ENCODE peak calls at places on chromosomes 12 and 14, in nine cellular contexts. H, K, Y, N, E, B, T, V and U are unnamed samples.

GRCh38 chr12:120468271-120468845 is 1.2 kb downstream of the SRSF9 start:
- DNase-seq in H (no peak), K (peak; percentile 76), Y (peak; percentile 49), N (peak; percentile 15), E (peak; percentile 25), B (peak; percentile 69), T (peak; percentile 59), V (peak; percentile 71), U (peak; percentile 46)

GRCh38 chr14:92341791-92342190 is 18.8 kb downstream of the SLC24A4 start:
- DNase-seq in H (no peak), K (no peak), Y (no peak), N (no peak), E (no peak), B (no peak), T (no peak), V (no peak), U (no peak)

GRCh38 chr12:99099786-99100185 is 454.7 kb downstream of the APAF1 start:
- DNase-seq in H (no peak), K (no peak), Y (no peak), N (no peak), E (no peak), B (no peak), T (no peak), V (no peak), U (no peak)

GRCh38 chr14:104117341-104118005 is 20.9 kb upstream of the KIF26A start:
- DNase-seq in H (no peak), K (no peak), Y (no peak), N (no peak), E (no peak), B (no peak), T (no peak), V (no peak), U (no peak)

GRCh38 chr14:29348504-29348903 is 579.1 kb downstream of the PRKD1 start:
- DNase-seq in H (no peak), K (no peak), Y (no peak), N (no peak), E (no peak), B (peak; percentile 12), T (no peak), V (peak; percentile 8), U (peak; percentile 11)

GRCh38 chr12:13152756-13153155 is 43.8 kb upstream of the EMP1 start:
- DNase-seq in H (no peak), K (no peak), Y (no peak), N (no peak), E (no peak), B (no peak), T (no peak), V (no peak), U (no peak)

GRCh38 chr14:52112336-52113018 is 43.6 kb upstream of the NID2 start:
- DNase-seq in H (no peak), K (peak; percentile 47), Y (no peak), N (no peak), E (no peak), B (peak; percentile 56), T (no peak), V (peak; percentile 39), U (peak; percentile 83)

GRCh38 chr14:72643317-72643801 is 250.5 kb downstream of the DPF3 start:
- DNase-seq in H (peak; percentile 29), K (peak; percentile 97), Y (peak; percentile 57), N (no peak), E (no peak), B (peak; percentile 97), T (no peak), V (peak; percentile 96), U (peak; percentile 95)

GRCh38 chr12:43728117-43728516 is 30.5 kb downstream of the PUS7L start:
- DNase-seq in H (no peak), K (no peak), Y (no peak), N (no peak), E (no peak), B (peak; percentile 32), T (no peak), V (peak; percentile 33), U (no peak)

GRCh38 chr14:97218713-97219355 is 421.7 kb downstream of the VRK1 start:
- DNase-seq in H (no peak), K (no peak), Y (peak; percentile 16), N (no peak), E (peak; percentile 43), B (no peak), T (peak; percentile 59), V (no peak), U (no peak)

GRCh38 chr12:29591140-29592020 is 93.9 kb upstream of the OVCH1 start:
- DNase-seq in H (no peak), K (peak; percentile 86), Y (peak; percentile 35), N (peak; percentile 34), E (peak; percentile 25), B (peak; percentile 62), T (peak; percentile 57), V (peak; percentile 41), U (no peak)

DNA sequence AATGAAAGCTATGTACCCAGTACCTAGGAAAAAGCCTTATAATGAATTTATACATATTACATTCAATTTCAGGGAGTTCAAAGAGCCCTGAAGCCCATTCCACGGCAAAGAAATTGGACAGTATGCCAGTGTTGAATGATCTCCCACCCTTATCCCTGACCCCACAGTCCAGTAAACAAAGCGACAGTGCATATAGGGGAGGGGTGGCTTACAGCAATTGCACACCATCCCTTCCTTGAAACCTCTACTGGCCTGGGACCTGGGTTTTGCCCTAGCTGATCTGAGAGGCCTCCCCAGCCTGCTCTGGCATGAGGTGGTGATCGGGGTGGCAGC is 17.3 kb upstream of the RND1 start:
- DNase-seq in H (no peak), K (no peak), Y (no peak), N (no peak), E (no peak), B (no peak), T (no peak), V (no peak), U (no peak)
- TF ChIP-seq CTCF in H (no peak), K (no peak), Y (no peak), N (no peak), E (no peak), B (no peak), T (no peak), V (no peak), U (no peak)

GRCh38 chr12:18861287-18861858 is 123.5 kb downstream of the CAPZA3 start:
- DNase-seq in H (no peak), K (peak; percentile 68), Y (peak; percentile 21), N (no peak), E (no peak), B (peak; percentile 56), T (no peak), V (peak; percentile 65), U (no peak)
- TF ChIP-seq CTCF in H (peak; percentile 61), K (peak; percentile 59), Y (peak; percentile 51), N (peak; percentile 47), E (peak; percentile 81), B (peak; percentile 43), T (peak; percentile 50), V (peak; percentile 58), U (peak; percentile 81)

GRCh38 chr14:22164616-22165015 is 424.4 kb downstream of the DAD1 start:
- DNase-seq in H (no peak), K (peak; percentile 11), Y (no peak), N (no peak), E (no peak), B (no peak), T (no peak), V (no peak), U (no peak)

GRCh38 chr14:22163051-22163450 is 426.0 kb downstream of the DAD1 start:
- DNase-seq in H (no peak), K (peak; percentile 58), Y (peak; percentile 38), N (no peak), E (no peak), B (no peak), T (peak; percentile 19), V (peak; percentile 42), U (no peak)

GRCh38 chr14:22168092-22168955 is 420.7 kb downstream of the DAD1 start:
- DNase-seq in H (no peak), K (peak; percentile 65), Y (no peak), N (no peak), E (no peak), B (no peak), T (no peak), V (peak; percentile 65), U (no peak)
- TF ChIP-seq CTCF in H (no peak), K (peak; percentile 28), Y (peak; percentile 20), N (no peak), E (no peak), B (no peak), T (no peak), V (peak; percentile 13), U (no peak)

DNA sequence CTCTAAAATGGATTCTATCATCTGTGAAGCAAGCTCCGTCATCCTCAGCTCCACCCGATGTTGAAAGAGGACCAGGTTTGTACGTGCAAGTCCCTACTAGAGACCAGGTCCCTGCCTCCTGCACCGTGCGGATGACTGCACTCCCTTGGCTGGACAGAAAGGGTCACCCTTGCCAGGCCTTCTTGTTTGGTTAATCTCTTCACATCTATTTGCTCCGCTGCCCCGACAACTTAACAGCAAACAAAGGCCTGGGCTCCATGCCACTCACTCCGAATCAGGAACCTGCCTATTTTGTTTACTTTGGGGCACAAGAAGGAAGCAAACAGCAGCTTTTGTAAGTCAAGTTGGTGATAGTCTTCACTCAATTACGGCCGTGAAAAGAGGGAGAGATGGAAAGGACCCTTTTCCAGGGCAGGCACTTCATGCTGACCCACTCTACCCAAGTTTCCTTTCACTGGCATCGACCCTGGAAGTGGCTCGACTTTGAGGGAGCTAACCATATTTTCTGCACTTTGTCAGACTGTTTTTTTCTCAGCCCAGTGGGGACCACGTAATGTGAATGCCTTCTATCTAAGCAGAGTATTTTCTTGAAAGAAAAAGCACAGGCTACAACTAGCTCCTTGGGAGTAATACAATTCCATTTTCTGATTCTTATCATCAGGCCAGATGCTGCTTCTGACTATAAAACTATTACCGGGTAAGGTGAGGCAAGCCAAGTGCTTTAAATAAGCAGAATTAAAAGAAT is 202.6 kb downstream of the FOXN3 start:
- DNase-seq in H (peak; percentile 73), K (no peak), Y (peak; percentile 40), N (peak; percentile 73), E (no peak), B (no peak), T (no peak), V (peak; percentile 16), U (no peak)
- TF ChIP-seq CTCF in H (peak; percentile 36), K (no peak), Y (peak; percentile 9), N (no peak), E (no peak), B (no peak), T (no peak), V (no peak), U (no peak)

DNA sequence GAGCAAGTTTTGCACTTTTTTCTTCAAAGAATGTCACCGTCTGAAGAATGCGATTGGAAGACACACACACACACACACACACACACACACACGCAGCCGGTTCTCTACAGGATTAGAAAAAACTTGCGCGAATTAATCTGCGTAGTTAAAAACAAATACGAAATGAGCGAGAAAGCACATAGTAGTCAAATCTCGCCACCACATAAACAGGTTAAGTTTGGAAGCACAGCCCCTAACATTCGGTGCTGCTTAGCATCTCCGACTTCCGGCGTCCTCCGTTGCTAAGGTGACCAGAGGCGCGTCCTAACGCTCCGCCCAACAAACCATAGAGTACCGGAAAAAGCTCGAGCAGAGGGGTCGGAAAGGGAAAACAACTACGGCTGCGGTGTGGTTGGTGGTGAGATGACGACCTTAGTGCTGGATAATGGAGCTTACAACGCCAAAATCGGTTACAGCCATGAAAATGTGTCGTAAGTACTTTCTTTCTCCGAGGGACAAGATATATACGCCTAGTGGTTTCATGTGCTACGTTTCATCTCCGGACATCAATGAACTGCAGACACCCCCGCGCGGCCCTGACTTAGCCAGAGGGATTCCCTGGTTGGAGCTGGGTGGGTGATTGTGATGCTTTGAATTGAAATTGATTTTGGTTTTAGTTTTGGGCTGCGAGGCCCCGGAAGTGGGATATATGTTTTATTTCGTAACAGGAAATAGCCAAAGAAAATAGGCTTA is at the start of gene ACTR6:
- DNase-seq in H (peak; percentile 95), K (peak; percentile 98), Y (peak; percentile 96), N (peak; percentile 94), E (peak; percentile 86), B (peak; percentile 96), T (peak; percentile 96), V (peak; percentile 97), U (peak; percentile 95)
- TF ChIP-seq CTCF in H (no peak), K (peak; percentile 16), Y (no peak), N (no peak), E (peak; percentile 29), B (no peak), T (peak; percentile 9), V (peak; percentile 3), U (no peak)